ENCODE peak calls at places on chromosomes 16 and 17, in eight cellular contexts. K is EL; L is activated CD4-positive, CD25-positive, alpha-beta regulatory T cell treated with anti-CD3 and anti-CD28 coated beads, Interleukin-2, amount 50 U/mL, for 16 hours; Y is BJ; O is stimulated activated CD4-positive, alpha-beta T cell treated with anti-CD3 and anti-CD28 coated beads, Interleukin-15, amount 100 ng/mL, for 1 hour; B is NCI-H510A treated with DMSO at 0.1 percent for 48 hours; V is AG08395; E is sigmoid colon. M is an unnamed sample.

GRCh38 chr16:70159355-70160348 is 13.9 kb upstream of the CLEC18C start:
- DNase-seq in L (no peak), B (no peak), V (peak), Y (no peak), O (no peak), K (no peak), E (no peak), M (peak)

GRCh38 chr16:69885722-69886121 is 65.4 kb upstream of the CLEC18A start:
- DNase-seq in O (no peak), K (no peak), Y (no peak), V (no peak), L (no peak), B (no peak), E (no peak), M (no peak)

GRCh38 chr16:75580-76501 is 2.2 kb upstream of the MPG start:
- DNase-seq in V (peak), Y (no peak), L (no peak), E (peak), O (no peak), B (peak), K (peak), M (peak)

GRCh38 chr16:29806641-29807425 is 504 bp downstream of the MAZ start:
- DNase-seq in K (peak), L (no peak), B (peak), O (no peak), Y (no peak), E (peak), V (no peak), M (peak)

GRCh38 chr17:61670691-61671090 is 79.7 kb upstream of the NACA2 start:
- DNase-seq in L (no peak), Y (no peak), V (no peak), K (no peak), E (no peak), B (no peak), O (no peak), M (no peak)

GRCh38 chr16:57578521-57579360 is 36.3 kb downstream of the ADGRG5 start:
- DNase-seq in B (no peak), K (no peak), V (no peak), L (no peak), Y (no peak), O (no peak), E (no peak), M (no peak)

GRCh38 chr16:56667581-56668571 is at the start of gene MT1G:
- DNase-seq in E (peak), K (peak), B (peak), Y (no peak), O (no peak), V (no peak), L (no peak), M (peak)

GRCh38 chr17:77516902-77517301 is 376.1 kb downstream of the SEC14L1 start:
- DNase-seq in O (no peak), K (peak), L (no peak), B (no peak), V (peak), Y (peak), E (no peak), M (no peak)

GRCh38 chr16:12162151-12162559 is 185.6 kb downstream of the SNX29 start:
- DNase-seq in Y (no peak), E (no peak), V (no peak), K (no peak), O (no peak), L (no peak), B (no peak), M (no peak)

GRCh38 chr16:75534560-75535205 is 1.2 kb downstream of the CHST5 start:
- DNase-seq in O (no peak), L (no peak), V (no peak), Y (no peak), K (no peak), E (no peak), B (no peak), M (no peak)

GRCh38 chr17:59846391-59847165 is 46.2 kb downstream of the TUBD1 start:
- DNase-seq in K (peak), L (no peak), O (no peak), V (peak), E (peak), B (peak), Y (no peak), M (peak)

GRCh38 chr16:10180771-10181163 is 1.5 kb downstream of the GRIN2A start:
- DNase-seq in V (no peak), L (no peak), E (no peak), B (no peak), O (no peak), K (peak), Y (no peak), M (peak)

GRCh38 chr17:46769531-46770438 is 48.7 kb downstream of the WNT3 start:
- DNase-seq in B (no peak), L (no peak), O (no peak), E (no peak), V (peak), K (peak), Y (no peak), M (no peak)

GRCh38 chr16:85086347-85087291 is 25.7 kb downstream of the CIBAR2 start:
- DNase-seq in K (peak), L (peak), Y (no peak), E (peak), B (peak), O (peak), V (peak), M (peak)

GRCh38 chr16:14302031-14302398 is 230.9 kb downstream of the MRTFB start:
- DNase-seq in E (peak), K (peak), L (no peak), Y (no peak), V (peak), O (no peak), B (peak), M (peak)

GRCh38 chr16:14399397-14400284 is 230.4 kb downstream of the PARN start:
- DNase-seq in K (peak), E (peak), Y (peak), L (no peak), V (peak), O (no peak), B (no peak), M (no peak)

GRCh38 chr17:42655528-42655927 is 3.6 kb upstream of the TUBG2 start:
- DNase-seq in B (no peak), Y (peak), E (no peak), O (no peak), V (peak), L (no peak), K (peak), M (no peak)

GRCh38 chr17:62778990-62779681 is 29.0 kb downstream of the MARCHF10 start:
- DNase-seq in Y (peak), B (peak), O (no peak), L (no peak), V (peak), E (no peak), K (peak), M (no peak)

GRCh38 chr16:85729907-85730465 is 20.9 kb downstream of the C16orf74 start:
- DNase-seq in B (no peak), O (no peak), L (no peak), V (no peak), K (no peak), E (no peak), Y (no peak), M (no peak)

GRCh38 chr16:29710227-29711219 is 31.5 kb downstream of the QPRT start:
- DNase-seq in O (no peak), V (peak), L (no peak), E (no peak), Y (peak), B (peak), K (peak), M (no peak)

GRCh38 chr17:80894439-80894721 is 97.3 kb upstream of the CHMP6 start:
- DNase-seq in L (no peak), O (no peak), V (no peak), E (no peak), K (no peak), B (no peak), Y (no peak), M (no peak)

GRCh38 chr17:80872999-80873951 is 118.4 kb upstream of the CHMP6 start:
- DNase-seq in E (peak), V (peak), Y (no peak), K (peak), O (no peak), B (no peak), L (no peak), M (no peak)

GRCh38 chr17:47272491-47272890 is 18.9 kb downstream of the ITGB3 start:
- DNase-seq in L (no peak), E (no peak), B (no peak), V (no peak), K (no peak), Y (no peak), O (no peak), M (no peak)

GRCh38 chr16:79295746-79296145 is 304.8 kb downstream of the MAF start:
- DNase-seq in Y (no peak), K (no peak), E (no peak), B (no peak), O (no peak), L (no peak), V (peak), M (no peak)

GRCh38 chr16:87186876-87187533 is 130.2 kb downstream of the C16orf95 start:
- DNase-seq in O (no peak), E (no peak), Y (no peak), B (no peak), L (no peak), V (no peak), K (no peak), M (no peak)

GRCh38 chr17:42363767-42364585 is 24.3 kb downstream of the STAT3 start:
- DNase-seq in Y (no peak), K (peak), E (no peak), V (no peak), L (no peak), B (no peak), O (no peak), M (no peak)

GRCh38 chr17:79836952-79837887 is 2.0 kb downstream of the CBX4 start:
- DNase-seq in Y (no peak), K (no peak), V (peak), O (no peak), E (peak), L (no peak), B (peak), M (peak)

GRCh38 chr16:67966549-67967182 is 1.8 kb downstream of the SLC12A4 start:
- DNase-seq in B (no peak), V (peak), Y (no peak), O (no peak), L (no peak), E (no peak), K (peak), M (no peak)

GRCh38 chr17:42315402-42316156 is 27.3 kb downstream of the STAT5A start:
- DNase-seq in V (no peak), B (no peak), O (no peak), L (no peak), K (no peak), Y (no peak), E (no peak), M (no peak)

GRCh38 chr16:78925071-78925714 is 675.3 kb downstream of the MAF start:
- DNase-seq in V (no peak), K (no peak), O (no peak), B (no peak), L (no peak), Y (no peak), E (no peak), M (no peak)

GRCh38 chr17:19378416-19379293 is at the start of gene MAPK7:
- DNase-seq in O (no peak), K (no peak), V (no peak), B (no peak), E (peak), Y (no peak), L (no peak), M (no peak)

GRCh38 chr17:69779378-69780214 is 295.4 kb upstream of the KCNJ16 start:
- DNase-seq in Y (no peak), V (no peak), K (no peak), E (no peak), L (no peak), B (no peak), O (no peak), M (no peak)

GRCh38 chr16:55370762-55371482 is 46.9 kb downstream of the IRX6 start:
- DNase-seq in L (no peak), O (no peak), Y (no peak), B (peak), K (no peak), E (peak), V (peak), M (peak)

GRCh38 chr17:38740016-38740415 is 8.1 kb downstream of the PCGF2 start:
- DNase-seq in V (no peak), Y (no peak), K (no peak), B (no peak), E (no peak), L (no peak), O (no peak), M (peak)

GRCh38 chr17:78432226-78432894 is 53.9 kb downstream of the PGS1 start:
- DNase-seq in L (no peak), Y (no peak), E (no peak), K (no peak), B (no peak), O (no peak), V (no peak), M (no peak)

GRCh38 chr17:31787857-31788570 is 71.0 kb downstream of the COPRS start:
- DNase-seq in B (no peak), O (no peak), V (peak), L (no peak), K (peak), E (peak), Y (peak), M (no peak)